ENCODE peak calls at places on chromosomes 1 and 21, in six cellular contexts. Q is LHCN-M2, E is endothelial cell, K is AG20443, D is coronary artery, Z is progenitor cell of endocrine pancreas. A is an unnamed sample.

GRCh38 chr1:99784143-99784542 is 17.7 kb upstream of the FRRS1 start:
- DNase-seq in Q (peak), E (no peak), K (no peak), D (no peak), Z (no peak), A (no peak)

GRCh38 chr1:58968360-58968952 is 184.6 kb upstream of the JUN start:
- DNase-seq in Q (peak), E (no peak), K (peak), D (no peak), Z (no peak), A (no peak)

GRCh38 chr1:97210302-97210701 is 488.7 kb downstream of the PTBP2 start:
- DNase-seq in Q (no peak), E (no peak), K (no peak), D (no peak), Z (no peak), A (no peak)

GRCh38 chr1:20785907-20786309 is 1.2 kb downstream of the HP1BP3 start:
- DNase-seq in Q (no peak), E (no peak), K (peak), D (no peak), Z (no peak), A (no peak)

GRCh38 chr1:213931804-213932203 is 56.0 kb upstream of the PROX1 start:
- DNase-seq in Q (peak), E (peak), K (no peak), D (no peak), Z (no peak), A (no peak)

GRCh38 chr1:36911631-36912364 is 122.5 kb downstream of the GRIK3 start:
- DNase-seq in Q (no peak), E (no peak), K (no peak), D (no peak), Z (no peak), A (no peak)

GRCh38 chr1:12372180-12372579 is 142.3 kb downstream of the VPS13D start:
- DNase-seq in Q (no peak), E (no peak), K (no peak), D (no peak), Z (no peak), A (no peak)

GRCh38 chr1:33374336-33375105 is 53.6 kb upstream of the A3GALT2 start:
- DNase-seq in Q (no peak), E (no peak), K (peak), D (no peak), Z (no peak), A (no peak)

GRCh38 chr1:43985984-43986595 is 5.3 kb upstream of the CCDC24 start:
- DNase-seq in Q (no peak), E (no peak), K (no peak), D (no peak), Z (no peak), A (no peak)

GRCh38 chr1:65371544-65371943 is 48.9 kb upstream of the LEPR start:
- DNase-seq in Q (no peak), E (no peak), K (no peak), D (no peak), Z (no peak), A (no peak)

GRCh38 chr1:102879439-102879993 is 228.8 kb downstream of the COL11A1 start:
- DNase-seq in Q (peak), E (no peak), K (peak), D (no peak), Z (no peak), A (no peak)

GRCh38 chr1:23478896-23479790 is 4.8 kb downstream of the ASAP3 start:
- DNase-seq in Q (peak), E (no peak), K (peak), D (peak), Z (no peak), A (no peak)

GRCh38 chr1:211735208-211736170 is 60.1 kb upstream of the NEK2 start:
- DNase-seq in Q (peak), E (no peak), K (peak), D (no peak), Z (no peak), A (peak)

GRCh38 chr1:162003825-162004205 is 19.9 kb downstream of the OLFML2B start:
- DNase-seq in Q (peak), E (no peak), K (peak), D (no peak), Z (no peak), A (peak)

GRCh38 chr1:236394905-236395779 is 1.1 kb downstream of the EDARADD start:
- DNase-seq in Q (peak), E (peak), K (peak), D (no peak), Z (peak), A (no peak)

GRCh38 chr1:115210302-115210711 is 121.0 kb upstream of the TSPAN2 start:
- DNase-seq in Q (no peak), E (no peak), K (no peak), D (no peak), Z (no peak), A (peak)

GRCh38 chr1:193113992-193114332 is 7.9 kb upstream of the CDC73 start:
- DNase-seq in Q (no peak), E (no peak), K (no peak), D (no peak), Z (no peak), A (no peak)

GRCh38 chr1:96971849-96972602 is 250.4 kb downstream of the PTBP2 start:
- DNase-seq in Q (peak), E (no peak), K (no peak), D (no peak), Z (no peak), A (no peak)

GRCh38 chr1:183871142-183871541 is 66.2 kb downstream of the RGL1 start:
- DNase-seq in Q (peak), E (peak), K (peak), D (no peak), Z (no peak), A (no peak)

GRCh38 chr1:242876021-242876420 is 351.5 kb upstream of the PLD5 start:
- DNase-seq in Q (no peak), E (no peak), K (no peak), D (no peak), Z (no peak), A (no peak)

GRCh38 chr1:6488602-6489382 is 2.7 kb downstream of the PLEKHG5 start:
- DNase-seq in Q (no peak), E (no peak), K (no peak), D (no peak), Z (no peak), A (peak)

GRCh38 chr1:24483441-24483840 is 19.2 kb upstream of the RCAN3 start:
- DNase-seq in Q (no peak), E (no peak), K (no peak), D (no peak), Z (no peak), A (no peak)

GRCh38 chr1:184661801-184662200 is 92.9 kb downstream of the EDEM3 start:
- DNase-seq in Q (no peak), E (no peak), K (no peak), D (no peak), Z (no peak), A (no peak)

GRCh38 chr1:109782927-109783326 is 19.2 kb upstream of the EPS8L3 start:
- DNase-seq in Q (no peak), E (no peak), K (no peak), D (no peak), Z (no peak), A (no peak)

GRCh38 chr1:48249868-48250267 is 27.4 kb downstream of the SLC5A9 start:
- DNase-seq in Q (no peak), E (no peak), K (no peak), D (no peak), Z (no peak), A (no peak)

GRCh38 chr1:24714859-24715520 is 30.3 kb upstream of the CLIC4 start:
- DNase-seq in Q (peak), E (no peak), K (no peak), D (no peak), Z (no peak), A (no peak)

GRCh38 chr1:85806236-85806965 is 98.2 kb upstream of the ZNHIT6 start:
- DNase-seq in Q (no peak), E (no peak), K (peak), D (no peak), Z (no peak), A (no peak)

GRCh38 chr1:119006406-119007279 is 18.5 kb upstream of the TBX15 start:
- DNase-seq in Q (no peak), E (no peak), K (no peak), D (no peak), Z (no peak), A (no peak)

GRCh38 chr1:170445096-170445495 is 86.9 kb upstream of the GORAB start:
- DNase-seq in Q (peak), E (no peak), K (peak), D (no peak), Z (no peak), A (no peak)

GRCh38 chr1:206706298-206706791 is 21.6 kb downstream of the MAPKAPK2 start:
- DNase-seq in Q (peak), E (no peak), K (peak), D (peak), Z (no peak), A (peak)

GRCh38 chr1:185912504-185912903 is 178.3 kb downstream of the HMCN1 start:
- DNase-seq in Q (no peak), E (no peak), K (no peak), D (no peak), Z (no peak), A (no peak)

GRCh38 chr21:33372582-33372981 is 30.6 kb upstream of the IFNGR2 start:
- DNase-seq in Q (no peak), E (no peak), K (no peak), D (no peak), Z (no peak), A (no peak)

GRCh38 chr1:38738207-38738606 is 121.4 kb downstream of the RRAGC start:
- DNase-seq in Q (no peak), E (no peak), K (no peak), D (no peak), Z (no peak), A (no peak)

GRCh38 chr1:24119859-24120756 is 8.2 kb upstream of the MYOM3 start:
- DNase-seq in Q (no peak), E (no peak), K (peak), D (no peak), Z (no peak), A (no peak)

GRCh38 chr1:119285482-119285881 is 83.1 kb upstream of the HAO2 start:
- DNase-seq in Q (peak), E (no peak), K (peak), D (no peak), Z (no peak), A (peak)

A was measured in T1000.